ENCODE peak calls at places on chromosome 18, in seven cellular contexts. W is lung microvascular endothelial cell, J is sciatic nerve, B is NCI-H1092 treated with DMSO at 0.1 percent for 48 hours, Z is fibroblast of the aortic adventitia, R is COLO829, U is left ventricle myocardium superior. O is an unnamed sample.

GRCh38 chr18:34929336-34929780 is 111.9 kb upstream of the MAPRE2 start:
- DNase-seq in U (no peak), W (no peak), J (no peak), Z (peak), R (peak), B (no peak), O (peak)

GRCh38 chr18:45378308-45378707 is 237.0 kb upstream of the SLC14A2 start:
- DNase-seq in R (no peak), B (no peak), U (no peak), J (no peak), Z (no peak), W (no peak), O (no peak)

GRCh38 chr18:58004317-58004716 is 39.7 kb upstream of the NEDD4L start:
- DNase-seq in B (no peak), U (no peak), W (no peak), J (no peak), R (peak), Z (peak), O (peak)

GRCh38 chr18:80147037-80147417 is 38.0 kb downstream of the ADNP2 start:
- DNase-seq in W (no peak), B (peak), Z (peak), J (no peak), U (no peak), R (no peak), O (no peak)

GRCh38 chr18:49769047-49769708 is 44.2 kb downstream of the ACAA2 start:
- DNase-seq in Z (no peak), B (no peak), R (no peak), W (no peak), J (no peak), U (no peak), O (no peak)

GRCh38 chr18:49013961-49014604 is 63.3 kb upstream of the SMAD7 start:
- DNase-seq in J (peak), U (no peak), B (no peak), Z (no peak), W (no peak), R (no peak), O (no peak)

GRCh38 chr18:49100226-49100968 is 149.6 kb upstream of the SMAD7 start:
- DNase-seq in R (no peak), Z (peak), J (no peak), B (no peak), U (no peak), W (no peak), O (peak)

GRCh38 chr18:26091047-26091630 is 726 bp upstream of the SS18 start:
- DNase-seq in B (peak), W (peak), R (peak), U (peak), J (peak), Z (no peak), O (no peak)

GRCh38 chr18:1392865-1393734 is 488.4 kb downstream of the ADCYAP1 start:
- DNase-seq in U (no peak), W (no peak), B (no peak), R (no peak), J (no peak), Z (no peak), O (no peak)

GRCh38 chr18:58046794-58047555 is 2.9 kb downstream of the NEDD4L start:
- DNase-seq in Z (no peak), R (no peak), W (no peak), B (no peak), U (no peak), J (no peak), O (no peak)

GRCh38 chr18:50034029-50034428 is 160.9 kb downstream of the MYO5B start:
- DNase-seq in U (no peak), Z (no peak), B (no peak), W (no peak), J (no peak), R (peak), O (no peak)

GRCh38 chr18:3524706-3525105 is 74.7 kb downstream of the TGIF1 start:
- DNase-seq in W (no peak), Z (no peak), U (no peak), B (no peak), J (no peak), R (peak), O (no peak)

GRCh38 chr18:50429207-50429948 is 54.5 kb downstream of the SKA1 start:
- DNase-seq in U (no peak), B (peak), J (no peak), R (no peak), Z (peak), W (peak), O (peak)